ENCODE peak calls at places on chromosomes 13 and 19, in nine cellular contexts. G is NCI-H774; I is NCI-H345; C is CD8-positive, alpha-beta memory T cell; P is NCI-H1436; O is aorta; E is activated CD4-positive, CD25-positive, alpha-beta regulatory T cell treated with anti-CD3 and anti-CD28 coated beads, Interleukin-2, amount 50 U/mL, for 16 hours; Y is neural crest cell; F is LHCN-M2. L is an unnamed sample.
A peak's percentile ranks its signal among the peaks of the same experiment; 100 is the strongest.

GRCh38 chr19:16330368-16330801 is 5.8 kb downstream of the KLF2 start:
- DNase-seq in C (peak; percentile 94), F (peak; percentile 86), E (peak; percentile 90), Y (no peak), O (peak; percentile 94), G (no peak), I (no peak), P (no peak), L (peak; percentile 52)

GRCh38 chr13:106507560-106508274 is 27.7 kb downstream of the EFNB2 start:
- DNase-seq in F (peak; percentile 99), O (no peak), P (no peak), C (no peak), I (no peak), Y (no peak), E (no peak), G (no peak), L (no peak)

GRCh38 chr13:54078271-54078670 is 1049.7 kb downstream of the OLFM4 start:
- DNase-seq in I (no peak), O (no peak), Y (no peak), E (no peak), C (no peak), G (no peak), F (no peak), P (no peak), L (no peak)

GRCh38 chr13:29847501-29847983 is 2.9 kb downstream of the UBL3 start:
- DNase-seq in P (no peak), Y (peak; percentile 12), C (peak; percentile 4), O (no peak), I (peak; percentile 22), F (peak; percentile 56), G (no peak), E (no peak), L (no peak)

GRCh38 chr19:45958763-45959516 is 14.7 kb downstream of the NOVA2 start:
- DNase-seq in G (no peak), F (no peak), C (no peak), Y (no peak), E (no peak), O (no peak), I (no peak), P (no peak), L (no peak)

GRCh38 chr13:114285166-114285808 is 3.9 kb downstream of the UPF3A start:
- DNase-seq in C (no peak), P (no peak), E (no peak), O (no peak), F (peak; percentile 11), Y (no peak), I (no peak), G (no peak), L (no peak)

GRCh38 chr13:51865838-51866237 is 4.1 kb downstream of the CCDC70 start:
- DNase-seq in F (no peak), Y (no peak), P (no peak), G (no peak), C (no peak), I (no peak), O (no peak), E (no peak), L (no peak)

GRCh38 chr13:24997367-24997967 is 98.5 kb upstream of the PABPC3 start:
- DNase-seq in P (no peak), E (no peak), Y (peak; percentile 36), F (peak; percentile 28), C (no peak), G (no peak), I (peak; percentile 24), O (no peak), L (peak; percentile 45)

GRCh38 chr19:19527674-19528625 is 761 bp upstream of the YJEFN3 start:
- DNase-seq in Y (no peak), G (no peak), C (no peak), I (no peak), F (no peak), E (no peak), P (no peak), O (no peak), L (no peak)

GRCh38 chr19:42555317-42555716 is 27.0 kb upstream of the CEACAM1 start:
- DNase-seq in I (no peak), G (no peak), C (no peak), Y (no peak), F (no peak), O (no peak), P (no peak), E (no peak), L (no peak)

GRCh38 chr13:94596575-94596971 is 621 bp upstream of the TGDS start:
- DNase-seq in Y (no peak), P (no peak), G (no peak), O (peak; percentile 68), I (no peak), C (no peak), F (no peak), E (no peak), L (no peak)

GRCh38 chr13:112444001-112444311 is 67.8 kb downstream of the SPACA7 start:
- DNase-seq in C (no peak), P (peak; percentile 51), I (peak; percentile 76), Y (peak; percentile 94), O (peak; percentile 85), F (peak; percentile 24), E (no peak), G (peak; percentile 90), L (peak; percentile 85)

GRCh38 chr13:109381546-109382180 is 404.7 kb downstream of the IRS2 start:
- DNase-seq in P (no peak), I (no peak), C (no peak), E (no peak), G (no peak), F (peak; percentile 85), Y (no peak), O (no peak), L (no peak)

GRCh38 chr13:113565526-113566226 is 18.9 kb upstream of the TFDP1 start:
- DNase-seq in E (no peak), Y (no peak), F (no peak), C (no peak), O (peak; percentile 42), P (no peak), G (no peak), I (no peak), L (no peak)

L was measured in T47D.